ENCODE peak calls at places on chromosomes 13 and 19, in nine cellular contexts. V, M, H, K, X, G, B, Y and O are unnamed samples.

GRCh38 chr19:48085904-48086864 is 24.4 kb downstream of the PLA2G4C start:
- DNase-seq in V (no peak), M (no peak), H (no peak), K (no peak), X (no peak), G (no peak), B (no peak), Y (no peak), O (no peak)

GRCh38 chr13:40779796-40780285 is 8.9 kb upstream of the MRPS31 start:
- DNase-seq in V (no peak), M (no peak), H (no peak), K (no peak), X (no peak), G (no peak), B (no peak), Y (no peak), O (no peak)

GRCh38 chr13:99153219-99153618 is 47.4 kb upstream of the UBAC2 start:
- DNase-seq in V (no peak), M (no peak), H (no peak), K (no peak), X (peak; percentile 35), G (peak; percentile 24), B (no peak), Y (no peak), O (no peak)

GRCh38 chr19:33304760-33305647 is 2.7 kb upstream of the CEBPA start:
- DNase-seq in V (no peak), M (no peak), H (no peak), K (no peak), X (no peak), G (no peak), B (no peak), Y (no peak), O (no peak)

GRCh38 chr19:58516964-58517833 is 2.4 kb downstream of the ZBTB45 start:
- DNase-seq in V (no peak), M (no peak), H (no peak), K (no peak), X (no peak), G (no peak), B (no peak), Y (no peak), O (no peak)

GRCh38 chr13:85362980-85363379 is 436.2 kb downstream of the SLITRK6 start:
- DNase-seq in V (no peak), M (no peak), H (no peak), K (no peak), X (no peak), G (no peak), B (no peak), Y (no peak), O (peak; percentile 11)

GRCh38 chr13:49502954-49503353 is 7.2 kb downstream of the PHF11 start:
- DNase-seq in V (no peak), M (no peak), H (no peak), K (peak; percentile 14), X (peak; percentile 71), G (peak; percentile 15), B (no peak), Y (no peak), O (peak; percentile 36)

GRCh38 chr13:26377038-26377437 is 123.1 kb downstream of the CDK8 start:
- DNase-seq in V (no peak), M (no peak), H (no peak), K (peak; percentile 4), X (no peak), G (peak; percentile 29), B (no peak), Y (no peak), O (no peak)

GRCh38 chr19:15551183-15552004 is 43.1 kb downstream of the CYP4F22 start:
- DNase-seq in V (peak; percentile 82), M (peak; percentile 60), H (no peak), K (no peak), X (peak; percentile 20), G (peak; percentile 42), B (peak; percentile 68), Y (no peak), O (peak; percentile 20)

GRCh38 chr13:86655561-86655960 is 856.3 kb upstream of the SLITRK6 start:
- DNase-seq in V (no peak), M (no peak), H (no peak), K (no peak), X (no peak), G (no peak), B (no peak), Y (no peak), O (no peak)

GRCh38 chr19:54029930-54030490 is 33.7 kb downstream of the VSTM1 start:
- DNase-seq in V (peak; percentile 27), M (no peak), H (no peak), K (peak; percentile 78), X (peak; percentile 38), G (peak; percentile 79), B (peak; percentile 52), Y (peak; percentile 31), O (peak; percentile 25)

GRCh38 chr13:23579886-23580706 is 9.9 kb downstream of the TNFRSF19 start:
- DNase-seq in V (no peak), M (no peak), H (no peak), K (no peak), X (no peak), G (peak; percentile 7), B (no peak), Y (no peak), O (no peak)

GRCh38 chr13:105979586-105979985 is 555.9 kb downstream of the EFNB2 start:
- DNase-seq in V (no peak), M (peak; percentile 41), H (no peak), K (no peak), X (no peak), G (no peak), B (no peak), Y (no peak), O (no peak)

GRCh38 chr19:4589579-4590410 is 30.3 kb upstream of the SEMA6B start:
- DNase-seq in V (no peak), M (no peak), H (no peak), K (no peak), X (no peak), G (no peak), B (no peak), Y (peak; percentile 41), O (no peak)

GRCh38 chr19:3471954-3472655 is 8.2 kb downstream of the SMIM24 start:
- DNase-seq in V (peak; percentile 23), M (no peak), H (no peak), K (no peak), X (no peak), G (peak; percentile 83), B (peak; percentile 43), Y (peak; percentile 44), O (peak; percentile 48)

GRCh38 chr13:102443234-102443633 is 41.4 kb upstream of the FGF14 start:
- DNase-seq in V (no peak), M (no peak), H (no peak), K (no peak), X (no peak), G (no peak), B (no peak), Y (no peak), O (no peak)

GRCh38 chr19:31890230-31890629 is 455.2 kb upstream of the ZNF507 start:
- DNase-seq in V (no peak), M (no peak), H (no peak), K (no peak), X (no peak), G (no peak), B (no peak), Y (no peak), O (no peak)

GRCh38 chr13:110442946-110443632 is 118.4 kb downstream of the RAB20 start:
- DNase-seq in V (no peak), M (no peak), H (no peak), K (no peak), X (no peak), G (peak; percentile 59), B (no peak), Y (no peak), O (no peak)

GRCh38 chr19:41373993-41374392 is 2.3 kb upstream of the TMEM91 start:
- DNase-seq in V (no peak), M (peak; percentile 79), H (peak; percentile 71), K (peak; percentile 86), X (peak; percentile 88), G (peak; percentile 88), B (no peak), Y (peak; percentile 90), O (peak; percentile 88)

GRCh38 chr13:106581268-106581667 is 13.3 kb upstream of the ARGLU1 start:
- DNase-seq in V (no peak), M (no peak), H (no peak), K (no peak), X (no peak), G (no peak), B (no peak), Y (no peak), O (no peak)

GRCh38 chr13:42063105-42063504 is 14.7 kb downstream of the DGKH start:
- DNase-seq in V (no peak), M (no peak), H (no peak), K (no peak), X (no peak), G (no peak), B (no peak), Y (no peak), O (no peak)

GRCh38 chr19:10514211-10515145 is 2.8 kb downstream of the S1PR5 start:
- DNase-seq in V (peak; percentile 37), M (no peak), H (no peak), K (no peak), X (no peak), G (no peak), B (peak; percentile 25), Y (no peak), O (no peak)

GRCh38 chr19:50311723-50312635 is 17.2 kb downstream of the KCNC3 start:
- DNase-seq in V (no peak), M (peak; percentile 67), H (no peak), K (peak; percentile 81), X (no peak), G (peak; percentile 38), B (no peak), Y (no peak), O (no peak)

GRCh38 chr13:29573190-29573589 is 22.3 kb downstream of the SLC7A1 start:
- DNase-seq in V (no peak), M (no peak), H (no peak), K (no peak), X (peak; percentile 24), G (peak; percentile 48), B (no peak), Y (no peak), O (no peak)